ENCODE peak calls at places on chromosomes 1 and 21, in six cellular contexts. J, Z, N, F, Q and K are unnamed samples.

GRCh38 chr1:6267686-6268281 is 6.9 kb upstream of the GPR153 start:
- DNase-seq in J (no peak), Z (no peak), N (no peak), F (no peak), Q (no peak), K (no peak)

GRCh38 chr1:228405200-228405978 is 1.2 kb downstream of the TRIM11 start:
- DNase-seq in J (no peak), Z (no peak), N (no peak), F (no peak), Q (no peak), K (peak)

GRCh38 chr1:158019177-158019868 is 25.9 kb downstream of the KIRREL1 start:
- DNase-seq in J (no peak), Z (no peak), N (no peak), F (no peak), Q (peak), K (no peak)

GRCh38 chr1:12600335-12600734 is 17.7 kb downstream of the DHRS3 start:
- DNase-seq in J (peak), Z (no peak), N (no peak), F (no peak), Q (no peak), K (no peak)

GRCh38 chr1:243819438-243819839 is 30.6 kb downstream of the AKT3 start:
- DNase-seq in J (no peak), Z (no peak), N (no peak), F (no peak), Q (no peak), K (no peak)

GRCh38 chr1:51567653-51568052 is 48.6 kb upstream of the EPS15 start:
- DNase-seq in J (no peak), Z (no peak), N (no peak), F (no peak), Q (no peak), K (no peak)

GRCh38 chr1:212458817-212459216 is 26.1 kb downstream of the NENF start:
- DNase-seq in J (no peak), Z (no peak), N (no peak), F (no peak), Q (no peak), K (peak)

GRCh38 chr21:42751866-42752265 is 98.4 kb downstream of the PDE9A start:
- DNase-seq in J (no peak), Z (no peak), N (no peak), F (no peak), Q (no peak), K (no peak)

GRCh38 chr1:229989591-229990248 is 77.3 kb upstream of the GALNT2 start:
- DNase-seq in J (no peak), Z (no peak), N (no peak), F (no peak), Q (no peak), K (no peak)

GRCh38 chr1:110328274-110328673 is 10.9 kb upstream of the RBM15 start:
- DNase-seq in J (no peak), Z (no peak), N (no peak), F (no peak), Q (no peak), K (no peak)

GRCh38 chr1:163928080-163928479 is 606.3 kb downstream of the NUF2 start:
- DNase-seq in J (no peak), Z (no peak), N (no peak), F (no peak), Q (no peak), K (no peak)

GRCh38 chr1:246659594-246660140 is 64.5 kb upstream of the SCCPDH start:
- DNase-seq in J (no peak), Z (no peak), N (no peak), F (no peak), Q (no peak), K (peak)

GRCh38 chr21:24045775-24046215 is 1561.5 kb downstream of the MRPL39 start:
- DNase-seq in J (peak), Z (no peak), N (peak), F (peak), Q (peak), K (no peak)

GRCh38 chr1:185864889-185865288 is 130.7 kb downstream of the HMCN1 start:
- DNase-seq in J (no peak), Z (no peak), N (no peak), F (no peak), Q (no peak), K (no peak)

GRCh38 chr1:14372526-14372925 is 226.0 kb upstream of the KAZN start:
- DNase-seq in J (no peak), Z (no peak), N (no peak), F (no peak), Q (no peak), K (no peak)

GRCh38 chr1:78918157-78918556 is 88.4 kb downstream of the ADGRL4 start:
- DNase-seq in J (no peak), Z (no peak), N (no peak), F (no peak), Q (no peak), K (no peak)

GRCh38 chr1:154719586-154720327 is 111.8 kb upstream of the ADAR start:
- DNase-seq in J (no peak), Z (no peak), N (no peak), F (no peak), Q (no peak), K (no peak)

GRCh38 chr21:42233067-42233981 is 14.4 kb downstream of the ABCG1 start:
- DNase-seq in J (no peak), Z (peak), N (no peak), F (peak), Q (peak), K (peak)

GRCh38 chr21:45921917-45922316 is 59.7 kb upstream of the COL6A1 start:
- DNase-seq in J (no peak), Z (no peak), N (no peak), F (no peak), Q (peak), K (no peak)

GRCh38 chr21:45918835-45919467 is 62.6 kb upstream of the COL6A1 start:
- DNase-seq in J (no peak), Z (no peak), N (no peak), F (no peak), Q (no peak), K (no peak)

GRCh38 chr21:45918011-45918410 is 63.6 kb upstream of the COL6A1 start:
- DNase-seq in J (no peak), Z (no peak), N (no peak), F (no peak), Q (no peak), K (no peak)

GRCh38 chr21:45920824-45921600 is 60.6 kb upstream of the COL6A1 start:
- DNase-seq in J (no peak), Z (no peak), N (no peak), F (no peak), Q (no peak), K (no peak)

GRCh38 chr21:45919593-45919992 is 62.0 kb upstream of the COL6A1 start:
- DNase-seq in J (no peak), Z (no peak), N (no peak), F (no peak), Q (no peak), K (no peak)
- H3K27ac ChIP-seq in J (no peak), Z (no peak), N (no peak), F (no peak), Q (no peak), K (no peak)

DNA sequence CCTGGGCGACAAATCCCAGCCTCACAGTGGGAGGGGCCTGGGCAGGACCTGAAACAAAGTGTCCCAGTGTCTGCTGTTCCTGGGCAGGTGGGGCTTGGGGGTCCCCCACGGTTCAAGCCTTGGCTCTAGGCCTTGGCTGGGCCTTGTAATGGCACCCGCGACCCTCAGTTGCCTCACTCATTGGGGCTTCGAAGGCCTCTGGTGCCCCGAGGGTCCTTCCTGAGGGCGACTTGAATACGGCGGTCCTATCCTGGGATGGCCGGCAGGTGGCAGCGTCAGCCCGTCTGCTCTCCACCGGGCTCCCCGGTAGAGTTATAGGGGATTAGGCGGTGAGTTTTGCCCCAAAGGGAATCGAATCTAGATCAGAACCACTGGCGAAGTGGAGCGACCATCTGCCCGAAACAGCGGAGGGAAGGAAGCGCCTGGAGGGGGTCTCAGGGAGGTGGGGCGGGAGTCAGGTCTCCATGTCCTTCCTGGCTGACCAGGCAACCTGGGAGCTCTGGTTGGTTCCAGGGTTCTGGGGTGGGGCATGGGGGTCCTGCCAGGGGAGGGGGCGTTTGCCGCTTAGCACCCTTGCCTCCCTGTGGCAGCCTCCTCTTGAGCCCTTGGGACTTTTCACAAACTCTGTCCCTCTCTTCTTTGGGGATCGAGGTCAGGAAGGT is 2.1 kb upstream of the PEX10 start:
- DNase-seq in J (peak), Z (peak), N (peak), F (peak), Q (peak), K (peak)
- H3K27ac ChIP-seq in J (no peak), Z (peak), N (no peak), F (no peak), Q (no peak), K (peak)

GRCh38 chr1:100441651-100442050 is 89.3 kb downstream of the CDC14A start:
- DNase-seq in J (no peak), Z (peak), N (no peak), F (no peak), Q (no peak), K (no peak)

GRCh38 chr1:100440075-100440809 is 87.9 kb downstream of the CDC14A start:
- DNase-seq in J (no peak), Z (peak), N (no peak), F (peak), Q (no peak), K (no peak)

GRCh38 chr1:100448371-100448770 is 89.6 kb upstream of the GPR88 start:
- DNase-seq in J (no peak), Z (no peak), N (no peak), F (no peak), Q (no peak), K (no peak)

GRCh38 chr1:100445565-100445964 is 92.4 kb upstream of the GPR88 start:
- DNase-seq in J (no peak), Z (peak), N (no peak), F (no peak), Q (no peak), K (no peak)

GRCh38 chr1:100443739-100444571 is 91.6 kb downstream of the CDC14A start:
- DNase-seq in J (no peak), Z (no peak), N (no peak), F (no peak), Q (no peak), K (peak)
- H3K27ac ChIP-seq in J (no peak), Z (peak), N (no peak), F (peak), Q (peak), K (no peak)

DNA sequence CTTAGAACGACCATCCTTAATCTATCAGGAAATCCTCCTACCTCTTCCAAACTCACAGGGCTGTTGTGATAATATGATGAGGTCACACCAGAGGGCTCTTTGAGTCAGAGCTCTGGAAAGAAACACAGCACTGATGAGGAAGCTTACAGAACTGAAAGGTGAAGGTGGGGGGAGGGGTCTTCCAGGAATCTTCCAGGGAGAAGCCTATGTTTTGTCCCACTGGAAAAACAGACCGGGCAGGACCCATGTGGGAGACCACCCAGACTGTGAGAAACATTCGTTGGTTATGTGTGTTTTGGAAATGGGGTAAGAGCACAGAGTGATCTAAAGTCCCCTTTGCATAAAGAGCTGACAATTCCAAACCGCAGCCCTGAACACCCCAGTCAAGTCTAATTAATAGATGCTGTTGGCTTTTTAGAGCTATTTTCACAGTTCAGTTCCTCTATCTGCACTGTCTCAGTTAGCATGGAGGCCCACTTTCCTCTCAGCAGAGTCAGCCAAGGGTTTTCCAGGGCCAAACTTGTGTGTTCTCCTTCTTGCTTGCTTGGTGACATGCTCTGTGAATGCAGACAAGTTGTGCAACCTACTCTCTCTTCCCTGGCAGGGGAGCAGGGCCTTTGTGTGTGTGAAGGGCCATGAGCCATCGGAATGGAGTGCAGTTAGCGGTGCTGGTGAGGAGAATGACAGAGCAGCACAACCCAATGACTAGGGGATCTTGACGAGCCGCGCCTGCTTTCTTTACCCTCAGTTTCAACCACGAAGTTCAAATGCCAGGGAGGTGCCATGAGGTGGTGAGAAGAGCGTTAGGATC is 12.3 kb downstream of the PHLDA3 start:
- DNase-seq in J (no peak), Z (no peak), N (no peak), F (no peak), Q (no peak), K (peak)
- H3K27ac ChIP-seq in J (no peak), Z (no peak), N (peak), F (no peak), Q (peak), K (no peak)

GRCh38 chr1:68210829-68211228 is 21.5 kb downstream of the WLS start:
- DNase-seq in J (no peak), Z (no peak), N (no peak), F (no peak), Q (no peak), K (no peak)
- H3K27ac ChIP-seq in J (no peak), Z (no peak), N (no peak), F (no peak), Q (no peak), K (no peak)